ENCODE peak calls at places on chromosome 13, in nine cellular contexts. M, Q, J, P, D, X, A, K and H are unnamed samples.

GRCh38 chr13:71998223-71998622 is 131.2 kb upstream of the DACH1 start:
- DNase-seq in M (no peak), Q (no peak), J (no peak), P (no peak), D (no peak), X (no peak), A (no peak), K (no peak), H (no peak)

GRCh38 chr13:25778302-25778701 is 273.5 kb downstream of the SHISA2 start:
- DNase-seq in M (no peak), Q (no peak), J (no peak), P (no peak), D (peak), X (no peak), A (no peak), K (no peak), H (no peak)

GRCh38 chr13:92967923-92968322 is 258.7 kb upstream of the GPC6 start:
- DNase-seq in M (no peak), Q (no peak), J (no peak), P (no peak), D (no peak), X (no peak), A (no peak), K (no peak), H (no peak)

GRCh38 chr13:31914843-31915242 is 116.7 kb upstream of the FRY start:
- DNase-seq in M (no peak), Q (no peak), J (no peak), P (no peak), D (no peak), X (no peak), A (no peak), K (no peak), H (no peak)

GRCh38 chr13:94033830-94034642 is 445.4 kb downstream of the DCT start:
- DNase-seq in M (no peak), Q (no peak), J (no peak), P (no peak), D (no peak), X (no peak), A (no peak), K (no peak), H (no peak)

GRCh38 chr13:86510792-86511191 is 711.6 kb upstream of the SLITRK6 start:
- DNase-seq in M (no peak), Q (no peak), J (no peak), P (no peak), D (no peak), X (no peak), A (no peak), K (no peak), H (no peak)

GRCh38 chr13:76378767-76379166 is 507.4 kb downstream of the KCTD12 start:
- DNase-seq in M (no peak), Q (no peak), J (no peak), P (no peak), D (no peak), X (no peak), A (no peak), K (no peak), H (no peak)

GRCh38 chr13:99983401-99984133 is 2.0 kb downstream of the ZIC2 start:
- DNase-seq in M (peak), Q (no peak), J (no peak), P (no peak), D (no peak), X (no peak), A (no peak), K (no peak), H (no peak)

GRCh38 chr13:97810152-97810551 is 143.3 kb upstream of the IPO5 start:
- DNase-seq in M (peak), Q (no peak), J (no peak), P (no peak), D (no peak), X (no peak), A (no peak), K (no peak), H (no peak)

GRCh38 chr13:71079638-71080037 is 787.4 kb downstream of the DACH1 start:
- DNase-seq in M (no peak), Q (no peak), J (no peak), P (no peak), D (no peak), X (no peak), A (no peak), K (no peak), H (no peak)

GRCh38 chr13:41554626-41555386 is 97.5 kb downstream of the RGCC start:
- DNase-seq in M (no peak), Q (no peak), J (no peak), P (no peak), D (peak), X (no peak), A (no peak), K (no peak), H (no peak)

GRCh38 chr13:105518086-105518485 is 1017.4 kb downstream of the EFNB2 start:
- DNase-seq in M (no peak), Q (no peak), J (no peak), P (no peak), D (no peak), X (no peak), A (no peak), K (peak), H (no peak)

GRCh38 chr13:98930014-98930625 is 47.7 kb downstream of the DOCK9 start:
- DNase-seq in M (no peak), Q (peak), J (no peak), P (no peak), D (no peak), X (no peak), A (no peak), K (no peak), H (no peak)

GRCh38 chr13:40505196-40505595 is 161.2 kb downstream of the FOXO1 start:
- DNase-seq in M (no peak), Q (no peak), J (no peak), P (no peak), D (no peak), X (no peak), A (no peak), K (no peak), H (peak)

GRCh38 chr13:55347528-55347927 is 1793.2 kb upstream of the PRR20A start:
- DNase-seq in M (no peak), Q (no peak), J (no peak), P (no peak), D (no peak), X (no peak), A (no peak), K (no peak), H (no peak)

GRCh38 chr13:40452741-40453665 is 213.4 kb downstream of the FOXO1 start:
- DNase-seq in M (no peak), Q (no peak), J (no peak), P (no peak), D (no peak), X (no peak), A (no peak), K (peak), H (no peak)

GRCh38 chr13:24148414-24149305 is 11.9 kb upstream of the SPATA13 start:
- DNase-seq in M (no peak), Q (no peak), J (no peak), P (no peak), D (no peak), X (no peak), A (no peak), K (peak), H (peak)

GRCh38 chr13:91247768-91248167 is 99.7 kb upstream of the MIR17HG start:
- DNase-seq in M (no peak), Q (no peak), J (no peak), P (no peak), D (no peak), X (no peak), A (no peak), K (no peak), H (no peak)

GRCh38 chr13:27020415-27020814 is 151.2 kb downstream of the USP12 start:
- DNase-seq in M (no peak), Q (no peak), J (no peak), P (no peak), D (no peak), X (no peak), A (no peak), K (no peak), H (no peak)

GRCh38 chr13:105969761-105970160 is 565.7 kb downstream of the EFNB2 start:
- DNase-seq in M (no peak), Q (no peak), J (no peak), P (no peak), D (no peak), X (no peak), A (no peak), K (no peak), H (peak)

GRCh38 chr13:60158321-60158801 is 5.4 kb downstream of the DIAPH3 start:
- DNase-seq in M (no peak), Q (no peak), J (no peak), P (no peak), D (no peak), X (no peak), A (no peak), K (no peak), H (peak)

GRCh38 chr13:105007166-105007808 is 1528.2 kb downstream of the EFNB2 start:
- DNase-seq in M (no peak), Q (no peak), J (no peak), P (no peak), D (no peak), X (no peak), A (no peak), K (no peak), H (no peak)

GRCh38 chr13:94128430-94128829 is 351.1 kb downstream of the DCT start:
- DNase-seq in M (peak), Q (peak), J (no peak), P (no peak), D (no peak), X (no peak), A (peak), K (no peak), H (no peak)

GRCh38 chr13:80030491-80030890 is 310.4 kb downstream of the SPRY2 start:
- DNase-seq in M (no peak), Q (no peak), J (peak), P (no peak), D (no peak), X (no peak), A (no peak), K (no peak), H (no peak)

GRCh38 chr13:97975851-97976550 is 22.5 kb downstream of the IPO5 start:
- DNase-seq in M (peak), Q (no peak), J (peak), P (peak), D (peak), X (peak), A (peak), K (no peak), H (no peak)

GRCh38 chr13:108551674-108552073 is 77.7 kb upstream of the MYO16 start:
- DNase-seq in M (no peak), Q (no peak), J (no peak), P (no peak), D (no peak), X (no peak), A (no peak), K (no peak), H (no peak)

GRCh38 chr13:36244990-36245389 is 30.6 kb upstream of the SOHLH2 start:
- DNase-seq in M (no peak), Q (no peak), J (no peak), P (no peak), D (no peak), X (no peak), A (no peak), K (no peak), H (no peak)

GRCh38 chr13:32253911-32254399 is 61.2 kb downstream of the ZAR1L start:
- DNase-seq in M (no peak), Q (no peak), J (no peak), P (no peak), D (no peak), X (no peak), A (no peak), K (no peak), H (no peak)

GRCh38 chr13:41821195-41821594 is 139.7 kb downstream of the VWA8 start:
- DNase-seq in M (no peak), Q (no peak), J (no peak), P (no peak), D (no peak), X (no peak), A (no peak), K (no peak), H (no peak)

GRCh38 chr13:99866781-99867180 is 104.8 kb downstream of the ZIC5 start:
- DNase-seq in M (no peak), Q (no peak), J (no peak), P (no peak), D (no peak), X (no peak), A (no peak), K (no peak), H (no peak)

GRCh38 chr13:58313219-58313618 is 681.7 kb downstream of the PCDH17 start:
- DNase-seq in M (no peak), Q (no peak), J (no peak), P (no peak), D (no peak), X (no peak), A (no peak), K (no peak), H (no peak)

GRCh38 chr13:34037636-34038325 is 219.8 kb downstream of the RFC3 start:
- DNase-seq in M (no peak), Q (no peak), J (no peak), P (no peak), D (peak), X (no peak), A (no peak), K (no peak), H (no peak)

GRCh38 chr13:44917589-44918322 is 71.5 kb downstream of the NUFIP1 start:
- DNase-seq in M (peak), Q (peak), J (peak), P (peak), D (peak), X (peak), A (peak), K (peak), H (peak)

GRCh38 chr13:95115525-95115924 is 185.7 kb downstream of the ABCC4 start:
- DNase-seq in M (no peak), Q (no peak), J (no peak), P (no peak), D (no peak), X (no peak), A (no peak), K (no peak), H (no peak)

GRCh38 chr13:48216204-48216711 is 16.7 kb upstream of the ITM2B start:
- DNase-seq in M (no peak), Q (no peak), J (no peak), P (no peak), D (no peak), X (no peak), A (no peak), K (no peak), H (no peak)

GRCh38 chr13:41780736-41781708 is 179.9 kb downstream of the VWA8 start:
- DNase-seq in M (no peak), Q (no peak), J (no peak), P (no peak), D (no peak), X (no peak), A (no peak), K (peak), H (peak)

GRCh38 chr13:112144616-112145220 is 77.8 kb downstream of the SOX1 start:
- DNase-seq in M (no peak), Q (no peak), J (no peak), P (no peak), D (no peak), X (no peak), A (no peak), K (no peak), H (no peak)
- H3K4me3 ChIP-seq in M (no peak), Q (no peak), J (no peak), P (no peak), D (no peak), X (no peak), A (no peak), K (no peak), H (no peak)

GRCh38 chr13:110521946-110522345 is 39.6 kb downstream of the RAB20 start:
- DNase-seq in M (no peak), Q (no peak), J (no peak), P (no peak), D (peak), X (no peak), A (no peak), K (no peak), H (no peak)
- H3K4me3 ChIP-seq in M (no peak), Q (no peak), J (no peak), P (no peak), D (no peak), X (no peak), A (no peak), K (no peak), H (no peak)

GRCh38 chr13:38606697-38607096 is 80.2 kb upstream of the FREM2 start:
- DNase-seq in M (no peak), Q (no peak), J (no peak), P (no peak), D (no peak), X (no peak), A (peak), K (no peak), H (no peak)

GRCh38 chr13:38602261-38602660 is 84.6 kb upstream of the FREM2 start:
- DNase-seq in M (no peak), Q (no peak), J (no peak), P (no peak), D (no peak), X (no peak), A (no peak), K (no peak), H (no peak)

DNA sequence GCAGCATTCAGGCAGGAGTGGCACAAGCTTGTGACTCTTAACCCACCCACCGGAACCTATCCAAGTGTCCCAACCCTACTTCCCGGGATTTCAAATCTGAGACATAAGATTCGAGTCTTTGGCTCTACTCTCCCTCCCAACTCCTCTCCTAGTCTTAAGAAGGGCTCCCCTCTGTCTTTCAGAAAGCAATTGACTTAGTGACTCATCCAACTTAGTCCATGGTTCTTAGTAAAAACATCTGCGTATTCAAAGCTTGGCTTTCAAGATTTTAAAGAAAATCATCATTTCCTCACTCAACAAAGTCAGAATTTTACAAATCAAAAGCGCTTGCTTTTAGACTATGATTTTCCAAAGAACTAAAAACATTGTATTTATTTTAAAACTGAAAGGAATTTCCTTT is 79.7 kb upstream of the FREM2 start:
- DNase-seq in M (no peak), Q (no peak), J (no peak), P (no peak), D (no peak), X (no peak), A (no peak), K (no peak), H (no peak)
- H3K4me3 ChIP-seq in M (no peak), Q (no peak), J (no peak), P (no peak), D (no peak), X (no peak), A (no peak), K (no peak), H (no peak)

DNA sequence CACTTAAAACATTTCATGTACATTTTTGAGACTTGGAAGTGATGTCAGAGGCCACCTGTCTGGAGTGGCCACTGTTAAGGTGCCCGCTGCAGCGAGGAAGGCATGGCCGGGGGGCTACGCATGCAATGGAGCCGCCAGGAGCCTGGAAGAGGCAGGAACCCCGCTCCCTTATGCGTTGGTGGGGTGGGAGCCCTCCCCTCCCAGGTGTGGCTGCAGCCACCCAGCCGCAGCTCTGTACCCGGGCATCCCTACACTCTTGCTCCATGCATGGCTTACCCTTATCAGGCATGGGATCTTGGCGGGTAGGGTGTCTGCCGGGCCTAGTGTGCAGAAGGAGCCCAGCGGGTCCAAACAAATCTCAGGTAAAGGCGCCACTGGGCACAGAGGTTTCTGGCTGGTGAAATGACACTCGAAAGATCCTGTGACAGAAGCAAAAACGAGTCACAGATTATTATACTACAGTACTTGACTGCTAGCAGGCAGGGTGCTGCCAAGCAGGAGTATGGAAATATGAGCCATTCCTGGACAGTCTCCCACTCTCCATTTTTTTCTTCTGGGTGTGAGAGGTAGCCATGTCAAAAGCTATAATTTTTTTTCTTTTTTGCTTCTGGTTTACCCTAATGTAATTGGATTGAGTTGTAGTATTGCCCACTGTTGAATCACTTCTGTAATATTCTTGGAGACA is 1606.4 kb upstream of the MIR17HG start:
- DNase-seq in M (no peak), Q (no peak), J (no peak), P (no peak), D (no peak), X (no peak), A (peak), K (no peak), H (no peak)
- H3K4me3 ChIP-seq in M (no peak), Q (no peak), J (no peak), P (no peak), D (no peak), X (no peak), A (no peak), K (no peak), H (no peak)

DNA sequence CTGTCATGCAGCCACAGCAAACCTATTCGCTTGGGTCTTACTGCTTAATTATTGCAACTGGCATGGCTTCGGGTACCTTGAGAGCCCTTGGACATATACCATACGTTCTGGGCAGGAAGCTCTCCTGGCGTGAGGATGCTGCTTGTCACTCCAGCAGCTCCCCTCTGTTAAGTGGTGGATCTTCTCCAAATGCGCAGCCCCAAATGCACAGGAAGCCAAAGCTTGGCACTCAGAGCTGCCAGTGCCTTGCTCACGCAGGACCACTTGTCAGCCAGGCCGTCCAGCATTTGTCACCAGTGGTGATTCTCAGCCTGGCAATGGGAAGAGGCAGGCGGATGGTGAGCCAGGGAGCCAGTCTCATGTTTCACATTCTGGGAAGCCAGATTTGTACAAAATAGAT is 158.6 kb downstream of the KATNAL1 start:
- DNase-seq in M (no peak), Q (no peak), J (no peak), P (no peak), D (no peak), X (no peak), A (no peak), K (no peak), H (no peak)
- H3K4me3 ChIP-seq in M (no peak), Q (no peak), J (no peak), P (no peak), D (no peak), X (no peak), A (no peak), K (no peak), H (no peak)

GRCh38 chr13:50715402-50716146 is 127.9 kb downstream of the DLEU7 start:
- DNase-seq in M (no peak), Q (peak), J (peak), P (no peak), D (no peak), X (no peak), A (peak), K (no peak), H (no peak)
- H3K4me3 ChIP-seq in M (no peak), Q (no peak), J (no peak), P (no peak), D (no peak), X (no peak), A (no peak), K (no peak), H (no peak)

GRCh38 chr13:77696006-77696862 is 1.3 kb upstream of the SLAIN1 start:
- DNase-seq in M (peak), Q (no peak), J (no peak), P (no peak), D (no peak), X (no peak), A (no peak), K (no peak), H (no peak)
- H3K4me3 ChIP-seq in M (peak), Q (peak), J (no peak), P (peak), D (no peak), X (no peak), A (peak), K (no peak), H (no peak)